ENCODE peak calls at places on chromosomes 16 and 17, in nine cellular contexts. One of them, this sample, is unnamed.

GRCh38 chr16:5900046-5900445 is 802.5 kb upstream of the EEF2KMT start:
- DNase-seq in left ventricle myocardium inferior: no peak
- DNase-seq in cardiac muscle cell: no peak
- DNase-seq in fibroblast of the aortic adventitia: no peak
- DNase-seq in nephron progenitor cell: no peak
- DNase-seq in GM10248: no peak
- DNase-seq in endothelial cell: no peak
- DNase-seq in bronchial epithelial cell: peak
- DNase-seq in RWPE1: no peak
- DNase-seq in this sample: no peak

GRCh38 chr16:87363771-87364476 is 19.7 kb downstream of the FBXO31 start:
- DNase-seq in nephron progenitor cell: peak
- DNase-seq in bronchial epithelial cell: no peak
- DNase-seq in cardiac muscle cell: no peak
- DNase-seq in RWPE1: no peak
- DNase-seq in fibroblast of the aortic adventitia: peak
- DNase-seq in endothelial cell: no peak
- DNase-seq in left ventricle myocardium inferior: peak
- DNase-seq in GM10248: no peak
- DNase-seq in this sample: no peak

GRCh38 chr16:55398683-55399230 is 74.8 kb downstream of the IRX6 start:
- DNase-seq in RWPE1: no peak
- DNase-seq in left ventricle myocardium inferior: no peak
- DNase-seq in bronchial epithelial cell: no peak
- DNase-seq in endothelial cell: no peak
- DNase-seq in fibroblast of the aortic adventitia: no peak
- DNase-seq in nephron progenitor cell: no peak
- DNase-seq in cardiac muscle cell: no peak
- DNase-seq in GM10248: no peak
- DNase-seq in this sample: no peak

GRCh38 chr17:40348562-40349476 is 15.7 kb downstream of the GJD3 start:
- DNase-seq in cardiac muscle cell: no peak
- DNase-seq in RWPE1: no peak
- DNase-seq in left ventricle myocardium inferior: peak
- DNase-seq in GM10248: no peak
- DNase-seq in endothelial cell: no peak
- DNase-seq in bronchial epithelial cell: no peak
- DNase-seq in fibroblast of the aortic adventitia: no peak
- DNase-seq in nephron progenitor cell: no peak
- DNase-seq in this sample: no peak

GRCh38 chr17:18987862-18988545 is 16.6 kb downstream of the FAM83G start:
- DNase-seq in RWPE1: no peak
- DNase-seq in left ventricle myocardium inferior: no peak
- DNase-seq in nephron progenitor cell: no peak
- DNase-seq in cardiac muscle cell: no peak
- DNase-seq in endothelial cell: no peak
- DNase-seq in GM10248: no peak
- DNase-seq in bronchial epithelial cell: no peak
- DNase-seq in fibroblast of the aortic adventitia: no peak
- DNase-seq in this sample: no peak

GRCh38 chr16:55470533-55471371 is 8.2 kb upstream of the MMP2 start:
- DNase-seq in left ventricle myocardium inferior: no peak
- DNase-seq in fibroblast of the aortic adventitia: peak
- DNase-seq in nephron progenitor cell: no peak
- DNase-seq in RWPE1: no peak
- DNase-seq in endothelial cell: no peak
- DNase-seq in GM10248: no peak
- DNase-seq in cardiac muscle cell: no peak
- DNase-seq in bronchial epithelial cell: peak
- DNase-seq in this sample: no peak

GRCh38 chr17:38912221-38912813 is 13.1 kb upstream of the LASP1NB start:
- DNase-seq in cardiac muscle cell: no peak
- DNase-seq in GM10248: peak
- DNase-seq in nephron progenitor cell: no peak
- DNase-seq in fibroblast of the aortic adventitia: peak
- DNase-seq in left ventricle myocardium inferior: peak
- DNase-seq in bronchial epithelial cell: no peak
- DNase-seq in endothelial cell: no peak
- DNase-seq in RWPE1: no peak
- DNase-seq in this sample: no peak

GRCh38 chr17:69874220-69874670 is 200.8 kb upstream of the KCNJ16 start:
- DNase-seq in fibroblast of the aortic adventitia: peak
- DNase-seq in endothelial cell: no peak
- DNase-seq in bronchial epithelial cell: peak
- DNase-seq in left ventricle myocardium inferior: no peak
- DNase-seq in nephron progenitor cell: no peak
- DNase-seq in RWPE1: peak
- DNase-seq in cardiac muscle cell: no peak
- DNase-seq in GM10248: no peak
- DNase-seq in this sample: peak

GRCh38 chr17:16273929-16274339 is 56.9 kb downstream of the PIGL start:
- DNase-seq in GM10248: no peak
- DNase-seq in endothelial cell: no peak
- DNase-seq in fibroblast of the aortic adventitia: no peak
- DNase-seq in cardiac muscle cell: no peak
- DNase-seq in nephron progenitor cell: no peak
- DNase-seq in bronchial epithelial cell: no peak
- DNase-seq in left ventricle myocardium inferior: no peak
- DNase-seq in RWPE1: no peak
- DNase-seq in this sample: no peak

GRCh38 chr16:86383488-86384262 is 126.7 kb upstream of the FOXF1 start:
- DNase-seq in left ventricle myocardium inferior: no peak
- DNase-seq in GM10248: no peak
- DNase-seq in nephron progenitor cell: no peak
- DNase-seq in endothelial cell: no peak
- DNase-seq in cardiac muscle cell: no peak
- DNase-seq in bronchial epithelial cell: no peak
- DNase-seq in fibroblast of the aortic adventitia: peak
- DNase-seq in RWPE1: no peak
- DNase-seq in this sample: no peak

GRCh38 chr16:81632392-81633146 is 146.5 kb upstream of the PLCG2 start:
- DNase-seq in fibroblast of the aortic adventitia: no peak
- DNase-seq in cardiac muscle cell: no peak
- DNase-seq in endothelial cell: no peak
- DNase-seq in bronchial epithelial cell: peak
- DNase-seq in nephron progenitor cell: no peak
- DNase-seq in RWPE1: peak
- DNase-seq in GM10248: no peak
- DNase-seq in left ventricle myocardium inferior: no peak
- DNase-seq in this sample: no peak

GRCh38 chr17:38867179-38867994 is 2.5 kb upstream of the LASP1 start:
- DNase-seq in cardiac muscle cell: peak
- DNase-seq in nephron progenitor cell: peak
- DNase-seq in endothelial cell: peak
- DNase-seq in fibroblast of the aortic adventitia: peak
- DNase-seq in GM10248: no peak
- DNase-seq in RWPE1: no peak
- DNase-seq in bronchial epithelial cell: peak
- DNase-seq in left ventricle myocardium inferior: peak
- DNase-seq in this sample: no peak

GRCh38 chr17:76385892-76386786 is 1.7 kb downstream of the SPHK1 start:
- DNase-seq in RWPE1: peak
- DNase-seq in fibroblast of the aortic adventitia: peak
- DNase-seq in GM10248: peak
- DNase-seq in left ventricle myocardium inferior: peak
- DNase-seq in nephron progenitor cell: peak
- DNase-seq in bronchial epithelial cell: peak
- DNase-seq in endothelial cell: peak
- DNase-seq in cardiac muscle cell: peak
- DNase-seq in this sample: no peak
- TF ChIP-seq CTCF in RWPE1: peak
- TF ChIP-seq CTCF in fibroblast of the aortic adventitia: peak
- TF ChIP-seq CTCF in GM10248: peak
- TF ChIP-seq CTCF in left ventricle myocardium inferior: peak
- TF ChIP-seq CTCF in nephron progenitor cell: peak
- TF ChIP-seq CTCF in bronchial epithelial cell: peak
- TF ChIP-seq CTCF in endothelial cell: peak
- TF ChIP-seq CTCF in cardiac muscle cell: peak
- TF ChIP-seq CTCF in this sample: peak

DNA sequence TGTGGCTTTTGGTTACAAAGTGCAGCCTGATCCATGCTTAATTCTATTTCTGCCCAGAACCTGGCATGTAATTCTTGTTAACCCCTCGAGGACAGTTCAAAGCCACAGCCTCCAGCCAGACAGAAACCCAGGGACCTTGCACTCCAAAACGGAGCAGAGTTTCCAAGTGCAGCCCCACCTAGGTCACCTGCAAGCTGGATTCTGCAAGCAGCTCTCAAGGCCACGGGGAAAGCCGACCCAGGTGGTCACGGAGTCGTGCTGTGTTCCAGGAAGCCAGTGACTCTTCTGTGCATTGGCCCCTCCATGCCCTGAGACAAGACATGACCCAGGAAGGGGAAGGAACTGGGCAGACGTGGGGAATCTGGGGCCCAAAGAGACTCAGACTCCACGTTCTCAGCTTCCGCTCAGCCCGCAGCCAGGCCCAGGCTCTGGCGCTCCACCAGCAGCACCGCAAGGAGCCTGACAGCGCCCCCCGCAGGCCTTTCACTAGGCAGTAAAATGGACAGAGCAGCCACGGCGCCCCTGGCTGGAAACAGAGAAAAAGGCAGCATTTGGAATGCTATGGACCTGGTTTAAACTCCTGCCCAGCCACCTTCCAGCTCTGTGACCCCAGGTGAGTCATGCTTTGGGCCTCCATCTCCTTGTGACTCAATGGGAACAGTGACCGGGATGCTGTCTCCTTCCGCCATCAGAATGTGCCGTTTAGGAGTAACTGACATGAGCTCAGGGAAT is 27.3 kb upstream of the GSG1L start:
- DNase-seq in bronchial epithelial cell: peak
- DNase-seq in RWPE1: peak
- DNase-seq in fibroblast of the aortic adventitia: peak
- DNase-seq in GM10248: no peak
- DNase-seq in endothelial cell: peak
- DNase-seq in cardiac muscle cell: no peak
- DNase-seq in left ventricle myocardium inferior: no peak
- DNase-seq in nephron progenitor cell: no peak
- DNase-seq in this sample: peak
- TF ChIP-seq CTCF in bronchial epithelial cell: peak
- TF ChIP-seq CTCF in RWPE1: no peak
- TF ChIP-seq CTCF in fibroblast of the aortic adventitia: peak
- TF ChIP-seq CTCF in GM10248: no peak
- TF ChIP-seq CTCF in endothelial cell: peak
- TF ChIP-seq CTCF in cardiac muscle cell: peak
- TF ChIP-seq CTCF in left ventricle myocardium inferior: no peak
- TF ChIP-seq CTCF in nephron progenitor cell: no peak
- TF ChIP-seq CTCF in this sample: peak

DNA sequence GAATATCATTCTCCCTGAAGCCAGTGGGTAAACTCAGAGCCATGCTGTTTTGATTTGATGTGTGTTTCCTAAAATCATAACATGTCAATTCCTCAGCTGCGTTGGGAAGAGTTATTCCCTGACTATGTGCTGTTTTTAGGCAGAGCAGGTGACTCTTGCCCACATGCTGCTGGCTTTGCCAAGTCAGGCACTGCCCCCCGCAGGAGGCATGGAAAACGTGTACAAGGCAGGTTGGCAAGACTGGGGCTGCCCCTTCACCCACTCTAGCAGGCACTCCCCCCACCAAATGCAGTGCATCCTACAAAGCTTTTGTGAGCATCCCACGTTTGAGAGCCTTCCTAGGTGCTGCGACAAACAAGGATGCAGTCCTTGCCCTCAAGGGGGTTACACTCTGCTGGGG is 38.3 kb upstream of the NAT9 start:
- DNase-seq in left ventricle myocardium inferior: no peak
- DNase-seq in cardiac muscle cell: no peak
- DNase-seq in bronchial epithelial cell: no peak
- DNase-seq in fibroblast of the aortic adventitia: no peak
- DNase-seq in RWPE1: peak
- DNase-seq in GM10248: no peak
- DNase-seq in endothelial cell: no peak
- DNase-seq in nephron progenitor cell: no peak
- DNase-seq in this sample: no peak
- TF ChIP-seq CTCF in left ventricle myocardium inferior: no peak
- TF ChIP-seq CTCF in cardiac muscle cell: peak
- TF ChIP-seq CTCF in bronchial epithelial cell: no peak
- TF ChIP-seq CTCF in fibroblast of the aortic adventitia: no peak
- TF ChIP-seq CTCF in RWPE1: no peak
- TF ChIP-seq CTCF in GM10248: no peak
- TF ChIP-seq CTCF in endothelial cell: no peak
- TF ChIP-seq CTCF in nephron progenitor cell: no peak
- TF ChIP-seq CTCF in this sample: peak

GRCh38 chr17:28509784-28510183 is 3.6 kb downstream of the FOXN1 start:
- DNase-seq in cardiac muscle cell: no peak
- DNase-seq in left ventricle myocardium inferior: no peak
- DNase-seq in RWPE1: peak
- DNase-seq in GM10248: no peak
- DNase-seq in fibroblast of the aortic adventitia: no peak
- DNase-seq in bronchial epithelial cell: peak
- DNase-seq in endothelial cell: no peak
- DNase-seq in nephron progenitor cell: no peak
- DNase-seq in this sample: no peak

GRCh38 chr17:28515518-28515917 is 9.4 kb downstream of the FOXN1 start:
- DNase-seq in cardiac muscle cell: no peak
- DNase-seq in GM10248: no peak
- DNase-seq in left ventricle myocardium inferior: no peak
- DNase-seq in bronchial epithelial cell: no peak
- DNase-seq in endothelial cell: no peak
- DNase-seq in fibroblast of the aortic adventitia: no peak
- DNase-seq in RWPE1: no peak
- DNase-seq in nephron progenitor cell: no peak
- DNase-seq in this sample: no peak

GRCh38 chr17:28513476-28513875 is 7.3 kb downstream of the FOXN1 start:
- DNase-seq in nephron progenitor cell: no peak
- DNase-seq in RWPE1: no peak
- DNase-seq in left ventricle myocardium inferior: no peak
- DNase-seq in bronchial epithelial cell: no peak
- DNase-seq in fibroblast of the aortic adventitia: no peak
- DNase-seq in endothelial cell: no peak
- DNase-seq in GM10248: no peak
- DNase-seq in cardiac muscle cell: no peak
- DNase-seq in this sample: no peak

GRCh38 chr17:28514571-28515002 is 8.4 kb downstream of the FOXN1 start:
- DNase-seq in fibroblast of the aortic adventitia: no peak
- DNase-seq in GM10248: no peak
- DNase-seq in RWPE1: no peak
- DNase-seq in left ventricle myocardium inferior: no peak
- DNase-seq in endothelial cell: no peak
- DNase-seq in nephron progenitor cell: no peak
- DNase-seq in cardiac muscle cell: no peak
- DNase-seq in bronchial epithelial cell: no peak
- DNase-seq in this sample: no peak

DNA sequence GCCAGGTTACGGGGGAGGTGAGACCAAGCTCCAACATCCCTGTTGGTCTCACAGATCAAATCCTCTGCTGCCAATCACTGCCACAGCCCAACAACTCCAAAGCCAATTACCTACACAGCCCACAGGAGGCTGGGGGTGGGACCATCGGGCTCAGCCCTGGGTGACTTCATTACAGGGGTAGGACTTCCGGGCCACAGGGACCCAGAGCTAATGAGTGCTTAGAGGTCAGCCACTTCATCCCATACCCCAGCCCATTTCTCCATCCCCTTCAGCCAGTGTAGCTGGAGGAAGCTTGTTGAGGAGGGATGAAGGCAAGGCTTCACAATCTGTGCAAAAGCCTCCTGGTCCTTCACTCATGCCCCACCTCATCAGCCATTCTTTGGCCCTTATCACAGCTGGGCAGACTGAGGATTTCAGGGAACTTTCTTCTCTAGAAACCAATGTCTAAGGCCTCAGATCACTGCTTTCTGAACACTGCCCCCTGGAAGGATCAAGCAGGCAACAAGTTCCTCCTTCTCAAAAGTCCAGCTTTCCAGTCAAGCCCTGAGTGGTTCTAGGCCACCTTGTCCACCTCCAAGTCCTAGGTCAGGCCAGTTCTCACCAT is 5.8 kb downstream of the FOXN1 start:
- DNase-seq in endothelial cell: no peak
- DNase-seq in fibroblast of the aortic adventitia: no peak
- DNase-seq in bronchial epithelial cell: no peak
- DNase-seq in GM10248: no peak
- DNase-seq in cardiac muscle cell: no peak
- DNase-seq in nephron progenitor cell: no peak
- DNase-seq in left ventricle myocardium inferior: no peak
- DNase-seq in RWPE1: no peak
- DNase-seq in this sample: no peak
- TF ChIP-seq CTCF in endothelial cell: no peak
- TF ChIP-seq CTCF in fibroblast of the aortic adventitia: no peak
- TF ChIP-seq CTCF in bronchial epithelial cell: no peak
- TF ChIP-seq CTCF in GM10248: no peak
- TF ChIP-seq CTCF in cardiac muscle cell: no peak
- TF ChIP-seq CTCF in nephron progenitor cell: no peak
- TF ChIP-seq CTCF in left ventricle myocardium inferior: no peak
- TF ChIP-seq CTCF in RWPE1: no peak
- TF ChIP-seq CTCF in this sample: peak